ENCODE peak calls at places on chromosomes 1 and 21, in four cellular contexts. One of them, this sample, is unnamed.

GRCh38 chr1:114219247-114219872 is 65.7 kb upstream of the SYT6 start:
- DNase-seq in GM13977: no peak
- DNase-seq in spleen: no peak
- DNase-seq in A549: peak
- DNase-seq in this sample: no peak

GRCh38 chr21:32979598-32980268 is 46.0 kb upstream of the OLIG2 start:
- DNase-seq in spleen: no peak
- DNase-seq in A549: no peak
- DNase-seq in GM13977: no peak
- DNase-seq in this sample: peak

GRCh38 chr21:45979651-45980050 is 1.9 kb upstream of the COL6A1 start:
- DNase-seq in spleen: no peak
- DNase-seq in A549: no peak
- DNase-seq in GM13977: no peak
- DNase-seq in this sample: no peak

GRCh38 chr1:42736571-42737200 is 3.4 kb downstream of the CLDN19 start:
- DNase-seq in GM13977: no peak
- DNase-seq in spleen: no peak
- DNase-seq in A549: no peak
- DNase-seq in this sample: no peak

GRCh38 chr1:211825990-211826389 is 4.6 kb downstream of the LPGAT1 start:
- DNase-seq in A549: no peak
- DNase-seq in spleen: no peak
- DNase-seq in GM13977: no peak
- DNase-seq in this sample: no peak

GRCh38 chr1:210372931-210373627 is 44.4 kb downstream of the HHAT start:
- DNase-seq in A549: no peak
- DNase-seq in GM13977: no peak
- DNase-seq in spleen: no peak
- DNase-seq in this sample: peak

GRCh38 chr1:31837441-31838158 is 21.8 kb upstream of the SPOCD1 start:
- DNase-seq in GM13977: no peak
- DNase-seq in spleen: no peak
- DNase-seq in A549: no peak
- DNase-seq in this sample: no peak

GRCh38 chr1:231923461-231924132 is 297.0 kb downstream of the DISC1 start:
- DNase-seq in A549: no peak
- DNase-seq in GM13977: no peak
- DNase-seq in spleen: no peak
- DNase-seq in this sample: no peak

GRCh38 chr1:159188375-159188788 is 16.3 kb upstream of the ACKR1 start:
- DNase-seq in spleen: peak
- DNase-seq in A549: peak
- DNase-seq in GM13977: peak
- DNase-seq in this sample: peak

GRCh38 chr1:110443393-110443918 is 7.5 kb upstream of the PROK1 start:
- DNase-seq in spleen: no peak
- DNase-seq in GM13977: no peak
- DNase-seq in A549: no peak
- DNase-seq in this sample: no peak

GRCh38 chr1:115336741-115337140 is 1.3 kb downstream of the NGF start:
- DNase-seq in spleen: no peak
- DNase-seq in A549: no peak
- DNase-seq in GM13977: no peak
- DNase-seq in this sample: no peak

GRCh38 chr1:215682232-215682631 is 115.1 kb downstream of the KCTD3 start:
- DNase-seq in spleen: no peak
- DNase-seq in GM13977: no peak
- DNase-seq in A549: peak
- DNase-seq in this sample: no peak

GRCh38 chr21:27564684-27565280 is 597.9 kb upstream of the ADAMTS5 start:
- DNase-seq in spleen: no peak
- DNase-seq in GM13977: no peak
- DNase-seq in A549: peak
- DNase-seq in this sample: no peak

GRCh38 chr1:204431310-204432184 is 19.9 kb upstream of the PPP1R15B start:
- DNase-seq in GM13977: peak
- DNase-seq in spleen: peak
- DNase-seq in A549: peak
- DNase-seq in this sample: peak

GRCh38 chr1:2494323-2494693 is 18.2 kb downstream of the PLCH2 start:
- DNase-seq in GM13977: no peak
- DNase-seq in A549: peak
- DNase-seq in spleen: no peak
- DNase-seq in this sample: no peak

GRCh38 chr1:67952071-67952470 is 98.4 kb downstream of the DIRAS3 start:
- DNase-seq in GM13977: no peak
- DNase-seq in A549: no peak
- DNase-seq in spleen: no peak
- DNase-seq in this sample: no peak

GRCh38 chr1:145926706-145927072 is 595 bp downstream of the RBM8A start:
- DNase-seq in A549: no peak
- DNase-seq in GM13977: no peak
- DNase-seq in spleen: no peak
- DNase-seq in this sample: no peak

GRCh38 chr1:117606608-117607261 is 887 bp downstream of the TENT5C start:
- DNase-seq in GM13977: no peak
- DNase-seq in spleen: peak
- DNase-seq in A549: no peak
- DNase-seq in this sample: no peak

GRCh38 chr21:22806278-22806677 is 1808.1 kb downstream of the NCAM2 start:
- DNase-seq in A549: no peak
- DNase-seq in spleen: no peak
- DNase-seq in GM13977: no peak
- DNase-seq in this sample: no peak

GRCh38 chr1:168206111-168206510 is 19.7 kb upstream of the SFT2D2 start:
- DNase-seq in spleen: no peak
- DNase-seq in A549: no peak
- DNase-seq in GM13977: no peak
- DNase-seq in this sample: no peak

GRCh38 chr1:8879348-8880067 is 1.0 kb upstream of the ENO1 start:
- DNase-seq in spleen: no peak
- DNase-seq in A549: no peak
- DNase-seq in GM13977: no peak
- DNase-seq in this sample: no peak

GRCh38 chr1:74368335-74368734 is 133.1 kb downstream of the TNNI3K start:
- DNase-seq in A549: no peak
- DNase-seq in spleen: no peak
- DNase-seq in GM13977: no peak
- DNase-seq in this sample: no peak

GRCh38 chr21:41571938-41572510 is 64.1 kb upstream of the TMPRSS2 start:
- DNase-seq in GM13977: no peak
- DNase-seq in spleen: no peak
- DNase-seq in A549: no peak
- DNase-seq in this sample: no peak

GRCh38 chr1:44483089-44483488 is 78.0 kb downstream of the RNF220 start:
- DNase-seq in GM13977: no peak
- DNase-seq in A549: no peak
- DNase-seq in spleen: no peak
- DNase-seq in this sample: no peak

GRCh38 chr1:15189692-15190321 is 36.3 kb downstream of the TMEM51 start:
- DNase-seq in A549: peak
- DNase-seq in spleen: no peak
- DNase-seq in GM13977: no peak
- DNase-seq in this sample: no peak

GRCh38 chr1:201448981-201449380 is 20.0 kb downstream of the PHLDA3 start:
- DNase-seq in GM13977: no peak
- DNase-seq in spleen: no peak
- DNase-seq in A549: no peak
- DNase-seq in this sample: no peak

GRCh38 chr1:40274331-40274730 is 16.3 kb downstream of the ZMPSTE24 start:
- DNase-seq in spleen: no peak
- DNase-seq in A549: no peak
- DNase-seq in GM13977: no peak
- DNase-seq in this sample: no peak

GRCh38 chr1:39491146-39491921 is at the start of gene BMP8A:
- DNase-seq in A549: peak
- DNase-seq in spleen: peak
- DNase-seq in GM13977: peak
- DNase-seq in this sample: no peak

DNA sequence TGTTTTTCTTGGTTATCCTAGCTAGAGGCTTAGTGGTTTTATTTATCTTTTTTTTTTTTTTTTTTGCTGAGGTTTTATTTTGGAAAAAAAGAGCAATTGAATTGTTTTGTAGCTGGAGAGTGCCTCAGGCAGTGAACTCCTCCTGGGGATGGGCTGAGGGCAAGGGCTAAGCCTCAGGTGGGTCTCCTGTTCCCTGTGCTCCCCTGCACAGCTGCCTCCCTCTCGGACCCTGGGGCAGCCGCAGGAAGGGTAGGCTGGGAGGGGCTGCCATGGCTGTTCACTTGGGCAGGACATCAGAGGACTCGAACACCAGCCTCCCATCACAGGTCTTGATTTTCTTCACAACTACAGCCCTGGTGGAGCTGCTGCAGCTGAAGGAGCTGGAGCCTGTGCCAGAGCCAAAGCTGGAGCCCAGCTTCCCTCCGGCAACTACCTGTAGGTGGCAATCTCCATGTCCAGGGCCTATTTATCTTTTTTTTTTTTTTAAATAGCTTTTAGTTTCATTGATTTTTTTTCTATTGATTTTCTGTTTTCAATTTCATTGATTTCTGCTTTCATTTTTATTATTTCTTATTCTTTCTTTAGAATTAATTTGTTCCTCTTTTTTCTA is 28.9 kb downstream of the LEPR start:
- DNase-seq in GM13977: no peak
- DNase-seq in A549: no peak
- DNase-seq in spleen: no peak
- DNase-seq in this sample: no peak
- TF ChIP-seq CTCF in GM13977: no peak
- TF ChIP-seq CTCF in A549: no peak
- TF ChIP-seq CTCF in spleen: no peak
- TF ChIP-seq CTCF in this sample: peak

DNA sequence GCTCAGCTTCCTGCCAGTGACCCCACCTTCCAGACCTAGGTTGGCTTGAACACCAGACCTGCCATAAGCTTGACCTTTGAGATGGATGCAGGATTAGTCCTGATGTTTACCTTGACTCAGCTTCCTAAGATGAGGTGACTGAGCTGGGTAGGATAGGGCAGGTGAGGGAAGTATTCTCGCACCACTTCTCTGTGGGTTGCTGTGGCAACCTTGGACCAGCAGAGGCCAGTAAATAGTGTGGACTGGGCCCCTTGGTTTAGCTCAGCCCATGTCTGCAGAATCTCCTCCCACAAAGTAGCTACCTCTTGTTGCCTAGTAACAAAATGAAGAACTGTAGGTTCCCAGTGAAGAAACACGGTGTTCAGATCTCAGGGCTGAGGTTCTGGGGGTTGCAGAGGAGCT is 8.4 kb downstream of the RPS6KA1 start:
- DNase-seq in A549: peak
- DNase-seq in GM13977: peak
- DNase-seq in spleen: peak
- DNase-seq in this sample: no peak
- TF ChIP-seq CTCF in A549: peak
- TF ChIP-seq CTCF in GM13977: peak
- TF ChIP-seq CTCF in spleen: peak
- TF ChIP-seq CTCF in this sample: peak

DNA sequence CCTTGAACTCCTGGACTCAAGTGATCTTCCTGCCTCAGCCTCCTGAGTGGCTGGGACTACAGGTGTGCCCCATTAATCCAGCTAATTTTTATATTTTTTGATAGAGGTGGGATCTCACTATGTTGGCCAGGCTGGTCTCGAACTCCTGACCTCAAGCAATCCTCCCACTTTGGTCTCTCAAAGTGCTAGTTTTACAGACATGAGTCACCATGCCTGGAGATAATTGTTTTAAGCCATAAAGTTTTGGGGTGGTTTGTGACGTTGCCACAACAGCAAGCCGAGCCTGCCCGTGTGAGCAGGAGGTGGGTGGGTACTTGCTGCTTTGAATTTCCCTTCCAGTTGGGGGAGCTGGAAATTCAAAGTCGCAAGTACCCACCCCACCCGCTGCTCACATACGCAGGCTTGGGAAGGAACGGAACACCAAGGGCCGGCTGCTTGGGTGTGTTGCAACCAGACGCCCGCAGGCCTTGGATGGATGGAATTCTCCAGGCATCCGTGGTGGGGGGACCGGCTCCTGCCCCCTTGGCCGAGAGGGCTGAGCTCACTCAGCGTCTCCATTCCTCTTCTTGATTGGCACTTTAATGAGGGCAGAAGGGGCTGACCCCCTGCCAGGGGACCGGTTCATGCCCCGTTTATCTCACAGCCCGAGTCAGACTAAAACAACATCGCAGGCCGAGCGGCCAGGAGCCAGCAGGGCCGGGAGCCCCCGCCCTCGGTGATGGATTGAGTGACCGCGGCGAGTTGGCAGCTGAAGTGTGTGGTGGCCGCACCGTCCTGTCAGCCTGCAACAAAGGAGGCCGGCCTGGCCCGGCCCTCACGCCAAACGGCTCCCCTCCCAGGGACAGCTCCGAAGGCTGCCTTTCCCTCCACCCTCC is 78.1 kb downstream of the DHRS3 start:
- DNase-seq in A549: peak
- DNase-seq in spleen: no peak
- DNase-seq in GM13977: no peak
- DNase-seq in this sample: peak
- TF ChIP-seq CTCF in A549: no peak
- TF ChIP-seq CTCF in spleen: no peak
- TF ChIP-seq CTCF in GM13977: no peak
- TF ChIP-seq CTCF in this sample: peak

GRCh38 chr1:59898927-59899326 is 27.6 kb downstream of the CYP2J2 start:
- DNase-seq in GM13977: no peak
- DNase-seq in A549: no peak
- DNase-seq in spleen: no peak
- DNase-seq in this sample: no peak

GRCh38 chr1:59900640-59901039 is 25.9 kb downstream of the CYP2J2 start:
- DNase-seq in spleen: no peak
- DNase-seq in GM13977: no peak
- DNase-seq in A549: no peak
- DNase-seq in this sample: no peak

GRCh38 chr1:59901770-59902388 is 24.7 kb downstream of the CYP2J2 start:
- DNase-seq in GM13977: no peak
- DNase-seq in spleen: no peak
- DNase-seq in A549: no peak
- DNase-seq in this sample: no peak

GRCh38 chr1:59908084-59908483 is 18.5 kb downstream of the CYP2J2 start:
- DNase-seq in A549: no peak
- DNase-seq in GM13977: no peak
- DNase-seq in spleen: no peak
- DNase-seq in this sample: no peak

DNA sequence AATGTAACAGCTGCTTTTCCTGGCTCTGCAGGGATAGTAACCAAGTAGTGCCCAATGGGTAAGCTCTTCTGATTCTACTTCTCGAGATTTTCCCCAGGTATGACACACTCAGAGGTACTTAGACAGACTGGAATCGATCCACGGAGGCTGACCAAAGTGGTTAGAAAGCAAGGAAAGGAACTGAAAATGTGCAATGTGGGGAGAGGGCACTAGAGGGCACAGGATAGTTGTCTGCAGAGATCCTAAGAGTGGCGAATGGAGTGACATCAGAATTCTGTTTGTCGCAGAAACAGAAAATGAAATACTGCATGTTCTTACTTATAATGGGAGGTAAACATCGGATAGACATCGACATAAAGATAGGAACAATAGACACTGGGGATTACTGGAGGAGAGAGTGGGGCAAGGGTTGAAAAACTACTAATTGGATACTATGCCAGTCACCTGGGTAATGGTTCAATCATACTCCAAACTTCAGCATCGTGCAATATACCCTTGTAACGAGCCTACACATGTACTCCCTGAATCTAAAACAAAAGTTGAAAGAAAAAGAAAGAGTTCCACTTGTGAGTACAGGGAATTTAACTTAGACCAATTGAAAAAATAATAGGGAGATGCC is 23.3 kb downstream of the CYP2J2 start:
- DNase-seq in spleen: no peak
- DNase-seq in A549: peak
- DNase-seq in GM13977: peak
- DNase-seq in this sample: no peak
- TF ChIP-seq CTCF in spleen: no peak
- TF ChIP-seq CTCF in A549: peak
- TF ChIP-seq CTCF in GM13977: peak
- TF ChIP-seq CTCF in this sample: peak

This sample was measured in osteocyte.